ENCODE peak calls at places on chromosomes 3 and 15, in ten cellular contexts. V, K, B, U, T, S, W, C, L and O are unnamed samples.

GRCh38 chr15:50880651-50881114 is 27.8 kb upstream of the AP4E1 start:
- DNase-seq in W (no peak), S (peak; percentile 80), K (peak; percentile 86), L (no peak), C (no peak), U (no peak), B (no peak), T (peak; percentile 92), V (peak; percentile 72), O (no peak)

GRCh38 chr3:188915137-188915536 is 256.6 kb upstream of the TPRG1 start:
- DNase-seq in L (no peak), V (peak; percentile 56), K (peak; percentile 35), C (no peak), B (no peak), S (no peak), W (no peak), T (peak; percentile 79), U (no peak), O (no peak)

GRCh38 chr3:19596408-19596807 is 337.6 kb downstream of the EFHB start:
- DNase-seq in T (no peak), K (peak; percentile 21), U (no peak), W (no peak), B (no peak), V (no peak), C (no peak), L (no peak), S (no peak), O (no peak)

GRCh38 chr15:73366766-73367623 is 1.8 kb downstream of the HCN4 start:
- DNase-seq in K (no peak), S (no peak), C (peak; percentile 38), W (no peak), U (no peak), B (no peak), L (peak; percentile 54), V (no peak), T (no peak), O (no peak)

GRCh38 chr3:194351080-194351672 is at the start of gene CPN2:
- DNase-seq in L (no peak), V (no peak), W (no peak), B (no peak), T (no peak), S (no peak), U (no peak), C (no peak), K (no peak), O (no peak)

GRCh38 chr3:4551826-4552442 is 58.8 kb downstream of the ITPR1 start:
- DNase-seq in K (no peak), L (no peak), S (no peak), C (no peak), V (no peak), U (no peak), T (peak; percentile 26), B (no peak), W (no peak), O (no peak)

GRCh38 chr15:58457466-58457965 is 25.7 kb downstream of the LIPC start:
- DNase-seq in W (peak; percentile 74), K (peak; percentile 88), C (no peak), U (peak; percentile 88), B (no peak), S (peak; percentile 62), T (peak; percentile 80), L (no peak), V (peak; percentile 54), O (no peak)

GRCh38 chr3:14834807-14835466 is 16.2 kb downstream of the FGD5 start:
- DNase-seq in L (no peak), U (no peak), S (no peak), B (no peak), W (no peak), V (no peak), K (no peak), T (no peak), C (no peak), O (no peak)

GRCh38 chr3:119098620-119099222 is 47.2 kb upstream of the TEX55 start:
- DNase-seq in K (peak; percentile 36), W (peak; percentile 44), V (peak; percentile 58), L (peak; percentile 49), U (peak; percentile 6), S (peak; percentile 11), C (no peak), B (no peak), T (peak; percentile 51), O (no peak)

GRCh38 chr3:72295276-72295973 is 510.5 kb upstream of the PROK2 start:
- DNase-seq in S (no peak), B (no peak), L (no peak), W (no peak), V (no peak), T (no peak), U (no peak), K (no peak), C (no peak), O (no peak)

GRCh38 chr3:42663581-42664442 is 10.3 kb downstream of the ZBTB47 start:
- DNase-seq in B (no peak), U (no peak), K (peak; percentile 46), T (no peak), V (no peak), S (no peak), C (no peak), W (no peak), L (no peak), O (no peak)

GRCh38 chr3:196689941-196690660 is 21.9 kb downstream of the CEP19 start:
- DNase-seq in B (no peak), U (no peak), V (no peak), S (no peak), K (no peak), T (no peak), L (no peak), C (no peak), W (no peak), O (no peak)

GRCh38 chr3:196694941-196695848 is 16.9 kb downstream of the CEP19 start:
- DNase-seq in L (no peak), T (no peak), U (no peak), K (no peak), S (no peak), V (no peak), B (no peak), W (no peak), C (no peak), O (no peak)

GRCh38 chr3:196697270-196697669 is 14.8 kb downstream of the CEP19 start:
- DNase-seq in K (no peak), C (no peak), L (no peak), T (no peak), S (no peak), W (no peak), V (no peak), U (no peak), B (no peak), O (no peak)

GRCh38 chr3:196695849-196696226 is 16.2 kb downstream of the CEP19 start:
- DNase-seq in V (no peak), L (no peak), K (no peak), S (no peak), T (no peak), B (no peak), W (no peak), U (no peak), C (no peak), O (no peak)

GRCh38 chr3:196694202-196694638 is 17.8 kb downstream of the CEP19 start:
- DNase-seq in C (no peak), S (no peak), T (peak; percentile 24), K (no peak), L (no peak), U (no peak), W (no peak), V (peak; percentile 41), B (no peak), O (no peak)
- TF ChIP-seq CTCF in C (no peak), S (peak; percentile 19), T (no peak), K (no peak), L (no peak), U (no peak), W (peak; percentile 7), V (peak; percentile 13), B (no peak), O (no peak)

GRCh38 chr3:44292947-44293346 is 45.6 kb upstream of the TCAIM start:
- DNase-seq in V (no peak), B (no peak), S (no peak), K (no peak), T (no peak), W (no peak), C (no peak), U (no peak), L (no peak), O (no peak)

GRCh38 chr3:44284949-44285348 is 43.3 kb downstream of the TOPAZ1 start:
- DNase-seq in B (no peak), L (no peak), C (no peak), S (no peak), V (no peak), K (no peak), W (no peak), U (no peak), T (no peak), O (no peak)

GRCh38 chr3:44289882-44290462 is 48.3 kb downstream of the TOPAZ1 start:
- DNase-seq in C (no peak), S (no peak), U (no peak), V (no peak), L (no peak), K (no peak), W (no peak), T (no peak), B (no peak), O (no peak)
- TF ChIP-seq CTCF in C (no peak), S (no peak), U (no peak), V (no peak), L (no peak), K (no peak), W (no peak), T (no peak), B (no peak), O (no peak)

GRCh38 chr3:82015241-82015640 is 253.8 kb upstream of the GBE1 start:
- DNase-seq in K (no peak), W (no peak), S (no peak), C (no peak), U (no peak), L (no peak), T (no peak), B (no peak), V (no peak), O (no peak)

GRCh38 chr3:82011336-82011735 is 249.9 kb upstream of the GBE1 start:
- DNase-seq in B (no peak), T (no peak), W (no peak), K (no peak), V (no peak), C (no peak), L (no peak), U (no peak), S (no peak), O (no peak)

GRCh38 chr3:82012775-82013174 is 251.3 kb upstream of the GBE1 start:
- DNase-seq in K (no peak), V (peak; percentile 2), B (no peak), W (no peak), L (no peak), S (no peak), U (no peak), C (no peak), T (no peak), O (no peak)
- TF ChIP-seq CTCF in K (no peak), V (peak; percentile 40), B (no peak), W (peak; percentile 4), L (peak; percentile 31), S (peak; percentile 23), U (peak; percentile 21), C (no peak), T (no peak), O (no peak)

DNA sequence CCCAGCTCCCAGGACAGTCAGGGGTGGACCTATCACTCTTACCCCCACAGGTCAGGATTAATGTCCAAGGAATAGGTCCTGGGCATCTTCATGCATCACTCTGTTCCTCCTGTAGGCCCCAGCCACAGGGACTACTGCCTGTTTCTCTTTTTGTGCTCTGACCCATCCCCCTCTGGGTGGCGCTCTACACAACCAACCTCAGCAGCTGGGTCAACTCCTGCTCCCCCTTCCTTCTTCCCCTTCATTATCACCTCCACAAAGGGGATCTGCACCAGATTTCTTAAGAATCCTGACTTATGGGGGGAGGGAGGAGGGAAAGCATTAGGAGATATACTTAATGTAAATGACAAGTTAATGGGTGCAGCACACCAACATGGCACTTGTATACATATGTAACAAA is 12.2 kb upstream of the TRANK1 start:
- DNase-seq in V (no peak), S (no peak), L (peak; percentile 17), W (no peak), B (no peak), T (no peak), U (no peak), C (no peak), K (no peak), O (no peak)
- TF ChIP-seq CTCF in V (no peak), S (no peak), L (peak; percentile 38), W (peak; percentile 30), B (no peak), T (no peak), U (no peak), C (no peak), K (peak; percentile 18), O (no peak)